ENCODE peak calls at places on chromosomes 2 and 18, in six cellular contexts. M, J, X, Y, W and U are unnamed samples.

GRCh38 chr2:226115102-226115831 is 684.4 kb downstream of the IRS1 start:
- DNase-seq in M (peak; percentile 96), J (no peak), X (no peak), Y (no peak), W (no peak), U (peak; percentile 85)

GRCh38 chr2:153230977-153231376 is 247.6 kb downstream of the RPRM start:
- DNase-seq in M (no peak), J (no peak), X (no peak), Y (no peak), W (no peak), U (no peak)

GRCh38 chr2:25257931-25258771 is 83.6 kb downstream of the DNMT3A start:
- DNase-seq in M (no peak), J (no peak), X (no peak), Y (no peak), W (no peak), U (no peak)

GRCh38 chr2:241288489-241288888 is 27.0 kb downstream of the HDLBP start:
- DNase-seq in M (no peak), J (no peak), X (no peak), Y (no peak), W (no peak), U (no peak)

GRCh38 chr2:217086038-217086522 is 226.2 kb upstream of the TNP1 start:
- DNase-seq in M (peak; percentile 42), J (no peak), X (no peak), Y (no peak), W (no peak), U (no peak)

GRCh38 chr2:224111576-224111975 is 72.5 kb upstream of the SERPINE2 start:
- DNase-seq in M (no peak), J (no peak), X (no peak), Y (no peak), W (no peak), U (no peak)

GRCh38 chr2:180625006-180625844 is 355.2 kb upstream of the UBE2E3 start:
- DNase-seq in M (peak; percentile 86), J (no peak), X (no peak), Y (no peak), W (no peak), U (peak; percentile 71)

GRCh38 chr2:205865794-205866490 is 183.6 kb downstream of the NRP2 start:
- DNase-seq in M (no peak), J (no peak), X (no peak), Y (no peak), W (no peak), U (no peak)

GRCh38 chr2:105373344-105373781 is 25.5 kb downstream of the FHL2 start:
- DNase-seq in M (no peak), J (peak; percentile 53), X (no peak), Y (no peak), W (no peak), U (no peak)

GRCh38 chr18:22542400-22542835 is 124.7 kb upstream of the CTAGE1 start:
- DNase-seq in M (peak; percentile 56), J (no peak), X (no peak), Y (no peak), W (no peak), U (no peak)

GRCh38 chr2:168241208-168241607 is 6.2 kb downstream of the STK39 start:
- DNase-seq in M (no peak), J (peak; percentile 81), X (no peak), Y (no peak), W (no peak), U (no peak)

GRCh38 chr2:126399001-126399400 is 257.0 kb upstream of the GYPC start:
- DNase-seq in M (no peak), J (no peak), X (no peak), Y (peak; percentile 14), W (no peak), U (no peak)

GRCh38 chr2:23427976-23428375 is 43.0 kb downstream of the KLHL29 start:
- DNase-seq in M (no peak), J (no peak), X (no peak), Y (no peak), W (no peak), U (no peak)

GRCh38 chr2:159349674-159350299 is 63.3 kb upstream of the WDSUB1 start:
- DNase-seq in M (no peak), J (no peak), X (no peak), Y (no peak), W (no peak), U (no peak)

GRCh38 chr18:74131124-74131523 is 16.5 kb downstream of the FBXO15 start:
- DNase-seq in M (no peak), J (no peak), X (no peak), Y (no peak), W (no peak), U (no peak)

GRCh38 chr18:74127483-74127750 is 20.2 kb downstream of the FBXO15 start:
- DNase-seq in M (no peak), J (no peak), X (no peak), Y (no peak), W (no peak), U (no peak)

GRCh38 chr18:74128114-74128513 is 19.5 kb downstream of the FBXO15 start:
- DNase-seq in M (no peak), J (no peak), X (no peak), Y (no peak), W (no peak), U (no peak)

GRCh38 chr18:74126684-74127482 is 20.8 kb downstream of the FBXO15 start:
- DNase-seq in M (no peak), J (no peak), X (no peak), Y (no peak), W (no peak), U (no peak)

GRCh38 chr18:74132201-74132600 is 15.4 kb downstream of the FBXO15 start:
- DNase-seq in M (no peak), J (no peak), X (no peak), Y (no peak), W (no peak), U (no peak)
- TF ChIP-seq CTCF in M (no peak), J (no peak), X (no peak), Y (no peak), W (no peak), U (no peak)

DNA sequence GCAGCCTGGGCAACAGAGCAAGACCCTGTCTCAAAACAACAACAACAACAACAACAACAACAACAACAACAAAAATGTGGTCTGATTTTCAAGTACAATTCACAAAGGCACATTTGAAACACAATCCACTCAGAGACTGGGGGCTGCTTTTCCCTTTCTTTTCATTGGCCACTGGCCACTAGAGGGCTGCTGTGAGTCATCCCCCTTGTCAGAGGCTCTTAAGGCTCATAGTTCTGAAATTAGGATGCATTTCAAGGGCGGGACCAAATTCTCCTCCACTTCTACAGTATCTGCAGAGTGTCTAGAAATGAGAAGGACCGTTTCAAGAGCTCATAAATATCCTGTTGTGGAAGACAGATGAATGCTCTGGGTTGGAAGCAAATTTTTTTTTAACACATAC is 285.4 kb downstream of the NRXN1 start:
- DNase-seq in M (peak; percentile 49), J (no peak), X (no peak), Y (peak; percentile 60), W (peak; percentile 36), U (no peak)
- TF ChIP-seq CTCF in M (peak; percentile 83), J (no peak), X (no peak), Y (peak; percentile 66), W (peak; percentile 69), U (no peak)

DNA sequence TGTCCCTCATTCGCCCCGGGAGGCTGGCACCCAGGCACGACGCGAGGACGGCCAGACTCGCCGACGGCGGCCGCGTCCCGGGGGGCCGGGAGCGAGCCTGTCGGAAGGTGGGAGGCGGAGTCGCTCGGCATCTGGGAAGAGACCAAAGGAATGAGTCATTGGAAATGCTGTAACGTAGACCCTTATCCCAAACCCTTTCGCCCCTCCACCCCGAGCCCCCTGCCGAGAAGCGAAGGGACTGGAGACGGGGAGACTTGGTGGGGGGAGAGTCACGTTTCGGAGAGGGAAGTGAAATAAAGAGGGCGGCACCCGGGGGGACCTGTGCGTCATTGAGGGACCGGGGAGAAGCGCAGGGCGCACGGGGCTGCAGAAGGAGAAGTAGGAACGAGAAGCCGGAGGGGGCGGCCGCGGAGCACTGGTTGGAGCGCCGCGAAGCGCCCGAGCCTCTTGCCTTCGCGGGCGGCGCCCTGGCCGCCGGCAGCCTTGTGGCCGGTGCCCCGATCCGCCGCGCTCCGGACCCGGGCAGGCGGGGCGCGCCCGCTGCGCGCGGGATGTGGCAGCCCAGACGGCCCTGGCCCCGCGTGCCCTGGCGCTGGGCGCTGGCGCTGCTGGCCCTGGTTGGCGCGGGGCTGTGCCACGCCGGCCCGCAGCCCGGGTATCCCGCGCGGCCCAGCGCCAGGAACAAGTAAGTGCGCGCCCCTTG is at the start of gene EMILIN2:
- DNase-seq in M (peak; percentile 43), J (peak; percentile 32), X (peak; percentile 41), Y (peak; percentile 29), W (peak; percentile 29), U (no peak)
- TF ChIP-seq CTCF in M (no peak), J (no peak), X (no peak), Y (no peak), W (no peak), U (no peak)

GRCh38 chr2:9287400-9288059 is 80.9 kb downstream of the ASAP2 start:
- DNase-seq in M (peak; percentile 98), J (no peak), X (peak; percentile 54), Y (no peak), W (no peak), U (peak; percentile 69)
- TF ChIP-seq CTCF in M (no peak), J (no peak), X (no peak), Y (no peak), W (peak; percentile 19), U (no peak)